ENCODE peak calls at places on chromosomes 4 and X, in five cellular contexts. K is fibroblast of lung, Z is body of pancreas, V is gastrocnemius medialis, E is SK-N-SH. P is an unnamed sample. For H3K4me1, the result is how much of the 10 kb centered on the place peaks cover.

GRCh38 chr4:1247811-1248261 is 1.1 kb downstream of the CTBP1 start:
- DNase-seq in Z (no peak), K (no peak), E (no peak), V (peak), P (no peak)

GRCh38 chrX:77431227-77431626 is 16.0 kb upstream of the FGF16 start:
- DNase-seq in K (peak), Z (peak), E (no peak), V (peak), P (peak)

GRCh38 chrX:81377329-81377728 is 175.4 kb downstream of the SH3BGRL start:
- DNase-seq in V (no peak), E (peak), K (peak), Z (no peak), P (peak)

GRCh38 chr4:109870061-109870460 is 22.2 kb downstream of the LRIT3 start:
- DNase-seq in V (no peak), Z (no peak), E (no peak), K (no peak), P (no peak)

GRCh38 chr4:40682298-40683101 is 52.8 kb upstream of the RBM47 start:
- DNase-seq in E (no peak), Z (peak), V (no peak), K (no peak), P (no peak)

GRCh38 chrX:134184936-134185335 is 52.0 kb upstream of the CCDC160 start:
- DNase-seq in Z (no peak), V (no peak), E (no peak), K (no peak), P (no peak)

GRCh38 chrX:68894513-68895338 is 65.9 kb downstream of the EFNB1 start:
- DNase-seq in Z (peak), V (peak), E (peak), K (peak), P (peak)

GRCh38 chr4:122003335-122003734 is 51.5 kb upstream of the TRPC3 start:
- DNase-seq in K (no peak), Z (peak), V (no peak), E (peak), P (peak)

GRCh38 chr4:142274137-142274536 is 572.0 kb downstream of the INPP4B start:
- DNase-seq in Z (no peak), V (no peak), K (peak), E (no peak), P (no peak)

GRCh38 chr4:153539058-153539826 is 73.1 kb downstream of the TMEM131L start:
- DNase-seq in E (no peak), V (no peak), Z (peak), K (no peak), P (no peak)

GRCh38 chr4:37847311-37847710 is 20.8 kb downstream of the PGM2 start:
- DNase-seq in V (no peak), E (no peak), Z (no peak), K (no peak), P (no peak)
- H3K4me1 ChIP-seq in V (under half), E (under half), Z (under half), K (under half), P (under half)

GRCh38 chr4:77801260-77801608 is 17.9 kb downstream of the CNOT6L start:
- DNase-seq in Z (no peak), E (no peak), K (no peak), V (no peak), P (no peak)

GRCh38 chr4:77802406-77802805 is 16.8 kb downstream of the CNOT6L start:
- DNase-seq in V (no peak), E (no peak), Z (no peak), K (no peak), P (no peak)

GRCh38 chr4:77798385-77798784 is 20.8 kb downstream of the CNOT6L start:
- DNase-seq in K (no peak), Z (no peak), E (no peak), V (no peak), P (no peak)

GRCh38 chr4:77800077-77800476 is 19.1 kb downstream of the CNOT6L start:
- DNase-seq in K (no peak), E (no peak), Z (no peak), V (no peak), P (no peak)

DNA sequence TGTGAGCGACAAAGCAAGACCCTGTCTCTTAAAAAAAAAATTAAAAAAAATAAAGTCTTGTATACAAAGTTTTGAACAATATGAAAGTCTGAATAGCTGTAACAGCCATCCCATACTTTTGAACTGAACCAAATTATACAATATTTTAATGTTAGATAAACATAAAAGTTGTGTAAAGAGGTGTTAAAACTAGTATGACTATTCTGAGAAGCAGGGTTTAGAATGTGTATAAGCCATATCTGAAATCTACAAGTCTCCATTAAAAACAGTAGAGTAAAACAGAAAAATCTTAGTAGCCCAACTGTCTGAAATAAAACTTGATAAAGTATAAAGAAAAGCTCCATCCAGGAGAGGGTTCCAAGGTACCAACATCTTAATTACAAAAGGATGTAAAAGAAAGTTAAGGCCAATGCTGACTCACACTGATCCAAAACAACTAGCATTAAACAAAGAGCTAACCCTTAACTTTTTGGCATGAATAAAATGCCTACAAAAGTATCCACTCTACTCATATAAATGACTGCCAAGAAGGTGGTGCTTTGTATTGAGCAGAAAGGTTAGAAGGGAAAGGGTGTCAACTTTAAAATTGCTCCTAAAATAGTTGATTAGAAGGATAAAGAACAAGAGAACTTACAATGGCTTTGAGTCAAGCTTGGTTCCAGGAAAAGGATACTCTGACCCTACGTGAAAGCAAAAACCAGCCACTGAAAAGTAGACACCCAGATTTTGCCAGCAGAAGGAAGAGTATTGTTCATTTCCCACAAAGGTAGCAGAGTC is 18.5 kb downstream of the CNOT6L start:
- DNase-seq in K (peak), Z (no peak), V (no peak), E (no peak), P (peak)
- H3K4me3 ChIP-seq in K (no peak), Z (no peak), V (peak), E (no peak), P (no peak)

GRCh38 chrX:17414057-17414658 is 39.2 kb downstream of the NHS start:
- DNase-seq in V (no peak), E (no peak), Z (no peak), K (no peak), P (no peak)
- H3K4me1 ChIP-seq in V (under half), E (under half), Z (under half), K (under half), P (under half)

GRCh38 chrX:109601458-109601857 is 23.5 kb downstream of the KCNE5 start:
- DNase-seq in Z (no peak), E (no peak), K (no peak), V (no peak), P (no peak)

GRCh38 chrX:109596015-109596414 is 29.0 kb downstream of the KCNE5 start:
- DNase-seq in K (no peak), E (no peak), V (no peak), Z (no peak), P (no peak)

DNA sequence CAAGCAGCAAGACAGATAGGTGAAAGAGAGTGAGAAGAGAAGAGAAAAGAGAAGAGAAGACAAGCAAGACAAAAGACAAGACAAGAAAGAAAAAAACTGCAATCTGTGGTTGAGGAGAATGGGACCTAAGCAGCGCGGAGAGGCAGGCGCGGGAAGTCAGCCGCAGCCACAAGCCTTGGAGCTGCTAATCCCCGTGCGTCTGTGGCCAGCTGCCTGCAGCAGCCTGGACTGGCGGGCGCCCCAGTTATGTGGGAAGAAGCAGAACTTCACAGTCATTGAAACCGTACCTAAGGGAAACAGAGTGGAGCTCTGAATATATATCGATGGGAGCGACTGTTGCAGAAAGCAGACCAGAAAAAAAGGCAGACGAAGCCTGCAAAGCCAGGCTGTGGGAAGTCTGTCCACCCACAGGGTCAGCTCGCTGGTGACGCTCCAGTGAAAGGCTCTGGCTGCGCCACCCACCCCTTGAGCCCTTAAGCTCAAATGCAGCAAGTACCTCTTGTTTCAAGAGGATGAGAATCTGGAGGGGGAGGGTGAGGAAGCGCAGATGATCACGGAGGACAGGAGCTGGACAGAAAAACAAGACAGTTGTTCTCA is 24.8 kb downstream of the KCNE5 start:
- DNase-seq in Z (peak), K (peak), E (peak), V (peak), P (peak)
- H3K4me3 ChIP-seq in Z (no peak), K (no peak), E (no peak), V (no peak), P (no peak)

GRCh38 chr4:7827566-7827965 is 112.1 kb downstream of the AFAP1 start:
- DNase-seq in V (no peak), Z (no peak), E (no peak), K (no peak), P (no peak)
- H3K4me1 ChIP-seq in V (half or more), Z (under half), E (under half), K (under half), P (under half)

GRCh38 chrX:105564536-105564935 is 257.8 kb upstream of the NRK start:
- DNase-seq in K (peak), E (no peak), Z (no peak), V (no peak), P (no peak)
- H3K4me3 ChIP-seq in K (no peak), E (no peak), Z (no peak), V (no peak), P (no peak)

GRCh38 chr4:113616443-113616842 is 145.1 kb downstream of the CAMK2D start:
- DNase-seq in Z (no peak), V (no peak), K (no peak), E (no peak), P (no peak)
- H3K4me1 ChIP-seq in Z (under half), V (half or more), K (under half), E (under half), P (under half)